ENCODE peak calls at places on chromosomes 3 and 15, in six cellular contexts. V is H1, M is H9, P is mesenchymal stem cell, K is IMR-90, Y is trophoblast cell. G is an unnamed sample.

GRCh38 chr3:139935866-139936817 is 1.2 kb downstream of the CLSTN2 start:
- DNase-seq in V (peak; percentile 64), M (peak; percentile 44), P (peak; percentile 20), K (no peak), Y (no peak), G (peak; percentile 30)

GRCh38 chr3:11774296-11774877 is 72.3 kb downstream of the TAMM41 start:
- DNase-seq in V (peak; percentile 71), M (peak; percentile 85), P (peak; percentile 73), K (peak; percentile 45), Y (peak; percentile 92), G (peak; percentile 32)

GRCh38 chr3:186514296-186515002 is 29.7 kb downstream of the CRYGS start:
- DNase-seq in V (no peak), M (peak; percentile 49), P (peak; percentile 6), K (no peak), Y (peak; percentile 35), G (no peak)

GRCh38 chr3:167304077-167304476 is 76.0 kb downstream of the ZBBX start:
- DNase-seq in V (no peak), M (no peak), P (peak; percentile 26), K (no peak), Y (peak; percentile 56), G (no peak)

GRCh38 chr15:45759910-45760309 is 125.1 kb downstream of the SQOR start:
- DNase-seq in V (no peak), M (no peak), P (no peak), K (no peak), Y (no peak), G (peak; percentile 32)

GRCh38 chr3:52845691-52846426 is 11.0 kb upstream of the MUSTN1 start:
- DNase-seq in V (peak; percentile 79), M (no peak), P (no peak), K (no peak), Y (no peak), G (no peak)

GRCh38 chr3:9914559-9915251 is 2.2 kb upstream of the IL17RC start:
- DNase-seq in V (no peak), M (peak; percentile 73), P (peak; percentile 19), K (no peak), Y (no peak), G (no peak)

GRCh38 chr3:67294341-67294740 is 296.2 kb downstream of the KBTBD8 start:
- DNase-seq in V (no peak), M (no peak), P (no peak), K (no peak), Y (no peak), G (no peak)

GRCh38 chr3:127667119-127667681 is 5.6 kb upstream of the ABTB1 start:
- DNase-seq in V (no peak), M (no peak), P (no peak), K (no peak), Y (no peak), G (no peak)

GRCh38 chr3:22319446-22319845 is 568.4 kb upstream of the ZNF385D start:
- DNase-seq in V (no peak), M (no peak), P (no peak), K (no peak), Y (no peak), G (no peak)

GRCh38 chr3:178714971-178715832 is 179.0 kb downstream of the KCNMB2 start:
- DNase-seq in V (no peak), M (no peak), P (peak; percentile 47), K (no peak), Y (no peak), G (no peak)

GRCh38 chr3:80470433-80470832 is 702.6 kb upstream of the ROBO1 start:
- DNase-seq in V (no peak), M (no peak), P (no peak), K (no peak), Y (no peak), G (no peak)

GRCh38 chr15:74317820-74318375 is 49.5 kb downstream of the CYP11A1 start:
- DNase-seq in V (no peak), M (no peak), P (peak; percentile 97), K (peak; percentile 87), Y (peak; percentile 81), G (no peak)

GRCh38 chr3:129824926-129825541 is 68.5 kb downstream of the TMCC1 start:
- DNase-seq in V (peak; percentile 61), M (peak; percentile 47), P (peak; percentile 61), K (peak; percentile 58), Y (peak; percentile 78), G (peak; percentile 58)

GRCh38 chr3:134312873-134313838 is 61.1 kb downstream of the AMOTL2 start:
- DNase-seq in V (peak; percentile 88), M (peak; percentile 88), P (peak; percentile 72), K (peak; percentile 76), Y (peak; percentile 85), G (peak; percentile 68)

GRCh38 chr3:8660271-8660731 is 15.7 kb upstream of the SSUH2 start:
- DNase-seq in V (no peak), M (no peak), P (peak; percentile 49), K (peak; percentile 66), Y (no peak), G (no peak)

GRCh38 chr3:138241061-138241460 is 54.0 kb downstream of the ARMC8 start:
- DNase-seq in V (no peak), M (no peak), P (no peak), K (peak; percentile 78), Y (no peak), G (no peak)

GRCh38 chr3:83195243-83195642 is 1433.8 kb upstream of the GBE1 start:
- DNase-seq in V (no peak), M (no peak), P (no peak), K (no peak), Y (peak; percentile 6), G (no peak)

GRCh38 chr3:111936191-111936841 is 42.5 kb upstream of the ABHD10 start:
- DNase-seq in V (no peak), M (no peak), P (peak; percentile 74), K (peak; percentile 84), Y (peak; percentile 59), G (no peak)

GRCh38 chr3:72657666-72658065 is 190.6 kb downstream of the SHQ1 start:
- DNase-seq in V (no peak), M (no peak), P (no peak), K (no peak), Y (no peak), G (no peak)

GRCh38 chr3:124627501-124627908 is 102.7 kb upstream of the UMPS start:
- DNase-seq in V (no peak), M (no peak), P (peak; percentile 37), K (peak; percentile 10), Y (peak; percentile 93), G (no peak)

GRCh38 chr3:157888040-157888439 is 218.2 kb downstream of the SHOX2 start:
- DNase-seq in V (no peak), M (no peak), P (no peak), K (no peak), Y (no peak), G (no peak)

DNA sequence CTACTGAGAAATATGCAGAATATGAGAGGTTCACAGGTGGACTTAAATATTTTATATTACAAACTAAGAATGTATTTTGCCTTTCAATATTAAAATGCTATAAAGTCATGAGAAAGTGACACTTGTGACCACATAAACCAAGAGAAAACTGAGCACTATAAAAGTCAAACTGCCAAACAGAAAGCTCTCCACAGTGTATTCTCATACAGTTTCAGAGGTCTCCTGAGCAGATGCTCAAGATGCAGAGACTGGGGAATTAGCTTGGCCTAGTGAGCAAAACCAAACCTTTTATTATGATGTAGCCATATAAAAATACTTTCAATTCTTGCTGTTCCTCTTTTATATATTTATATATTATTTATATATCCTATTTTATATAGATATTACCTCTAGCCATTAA is 227.8 kb downstream of the TBC1D5 start:
- DNase-seq in V (no peak), M (no peak), P (no peak), K (no peak), Y (no peak), G (no peak)
- H4K91ac ChIP-seq in V (no peak overlapping the region), M (no peak overlapping the region), P (no peak overlapping the region), K (no peak overlapping the region), Y (no peak overlapping the region), G (no peak overlapping the region)

GRCh38 chr3:161671141-161671540 is 174.5 kb downstream of the OTOL1 start:
- DNase-seq in V (no peak), M (no peak), P (no peak), K (no peak), Y (no peak), G (no peak)

GRCh38 chr3:161673845-161674244 is 177.2 kb downstream of the OTOL1 start:
- DNase-seq in V (no peak), M (no peak), P (no peak), K (no peak), Y (no peak), G (no peak)

GRCh38 chr3:161674402-161674801 is 177.8 kb downstream of the OTOL1 start:
- DNase-seq in V (no peak), M (no peak), P (no peak), K (no peak), Y (no peak), G (no peak)

GRCh38 chr3:161672478-161672877 is 175.9 kb downstream of the OTOL1 start:
- DNase-seq in V (no peak), M (no peak), P (no peak), K (no peak), Y (no peak), G (no peak)
- H4K91ac ChIP-seq in V (peak overlapping the region; percentile 58), M (no peak overlapping the region), P (peak overlapping the region; percentile 39), K (no peak overlapping the region), Y (no peak overlapping the region), G (no peak overlapping the region)

DNA sequence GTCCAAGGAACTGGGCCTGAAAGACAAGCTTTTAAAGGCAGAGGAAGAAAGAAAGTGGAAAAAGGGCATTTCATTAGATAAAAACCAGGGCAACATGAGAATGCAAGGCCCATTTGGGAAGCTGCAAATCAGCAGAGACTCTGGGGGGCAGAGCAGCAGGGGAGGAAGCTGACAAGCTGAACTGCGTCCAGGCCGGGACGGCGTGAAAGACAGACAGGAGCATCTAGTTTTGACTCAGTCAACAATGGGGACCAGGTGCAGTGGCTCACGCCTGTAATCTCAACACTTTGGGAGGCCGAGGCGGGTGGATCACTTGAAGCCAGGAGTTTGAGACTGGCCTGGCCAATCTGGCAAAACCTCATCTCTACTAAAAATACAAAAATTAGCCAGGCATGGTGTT is 69.9 kb downstream of the CDC25A start:
- DNase-seq in V (peak; percentile 52), M (no peak), P (no peak), K (no peak), Y (no peak), G (no peak)
- H4K91ac ChIP-seq in V (no peak overlapping the region), M (no peak overlapping the region), P (no peak overlapping the region), K (no peak overlapping the region), Y (no peak overlapping the region), G (no peak overlapping the region)

GRCh38 chr15:81024265-81024875 is 23.6 kb downstream of the TLNRD1 start:
- DNase-seq in V (no peak), M (no peak), P (no peak), K (no peak), Y (no peak), G (no peak)

GRCh38 chr15:81029416-81030367 is 29.0 kb downstream of the TLNRD1 start:
- DNase-seq in V (no peak), M (no peak), P (no peak), K (peak; percentile 31), Y (peak; percentile 42), G (no peak)

GRCh38 chr15:81024891-81025290 is 24.2 kb downstream of the TLNRD1 start:
- DNase-seq in V (no peak), M (no peak), P (no peak), K (no peak), Y (peak; percentile 28), G (no peak)

GRCh38 chr15:81030368-81030739 is 29.6 kb downstream of the TLNRD1 start:
- DNase-seq in V (no peak), M (no peak), P (no peak), K (no peak), Y (no peak), G (no peak)

DNA sequence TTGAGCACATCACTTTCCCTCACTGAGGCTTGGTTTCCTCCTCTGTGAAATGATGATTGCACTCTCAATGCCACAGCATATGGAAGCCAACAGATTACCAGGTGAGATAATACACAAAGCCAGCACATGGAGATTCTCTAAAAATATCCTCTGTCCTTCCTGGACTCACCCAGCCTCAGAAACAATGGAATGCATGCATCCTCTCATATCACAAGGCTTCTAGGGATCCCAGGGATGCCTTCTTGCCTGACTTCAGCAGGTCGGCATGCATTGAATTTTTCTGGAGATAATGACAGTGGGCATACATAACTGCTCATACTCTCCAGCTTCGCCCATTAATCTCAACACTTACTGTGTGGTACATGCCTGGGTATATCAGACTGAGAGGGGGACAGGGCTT is 26.5 kb downstream of the TLNRD1 start:
- DNase-seq in V (no peak), M (no peak), P (no peak), K (peak; percentile 24), Y (peak; percentile 86), G (no peak)
- H4K91ac ChIP-seq in V (no peak overlapping the region), M (no peak overlapping the region), P (no peak overlapping the region), K (no peak overlapping the region), Y (no peak overlapping the region), G (no peak overlapping the region)